ENCODE peak calls at places on chromosomes 12 and 14, in seven cellular contexts. One of them, this sample, is unnamed.

GRCh38 chr12:20320552-20320951 is 47.8 kb upstream of the PDE3A start:
- DNase-seq in K562: no peak
- DNase-seq in HCT116: no peak
- DNase-seq in SK-N-SH: peak; percentile 14
- DNase-seq in GM12878: no peak
- DNase-seq in HepG2: no peak
- DNase-seq in H1: no peak
- DNase-seq in this sample: no peak

GRCh38 chr12:128727999-128728398 is 95.8 kb downstream of the SLC15A4 start:
- DNase-seq in K562: no peak
- DNase-seq in HCT116: no peak
- DNase-seq in SK-N-SH: no peak
- DNase-seq in GM12878: no peak
- DNase-seq in HepG2: peak; percentile 15
- DNase-seq in H1: no peak
- DNase-seq in this sample: no peak

GRCh38 chr14:100317897-100318808 is 5.0 kb upstream of the SLC25A47 start:
- DNase-seq in K562: peak; percentile 78
- DNase-seq in HCT116: peak; percentile 35
- DNase-seq in SK-N-SH: peak; percentile 61
- DNase-seq in GM12878: no peak
- DNase-seq in HepG2: no peak
- DNase-seq in H1: peak; percentile 44
- DNase-seq in this sample: peak; percentile 81

GRCh38 chr12:45273717-45274271 is 57.9 kb downstream of the ANO6 start:
- DNase-seq in K562: peak; percentile 64
- DNase-seq in HCT116: peak; percentile 90
- DNase-seq in SK-N-SH: no peak
- DNase-seq in GM12878: no peak
- DNase-seq in HepG2: peak; percentile 45
- DNase-seq in H1: no peak
- DNase-seq in this sample: no peak

GRCh38 chr14:64706552-64707193 is 2.4 kb downstream of the PLEKHG3 start:
- DNase-seq in K562: no peak
- DNase-seq in HCT116: no peak
- DNase-seq in SK-N-SH: peak; percentile 67
- DNase-seq in GM12878: no peak
- DNase-seq in HepG2: peak; percentile 87
- DNase-seq in H1: no peak
- DNase-seq in this sample: no peak

GRCh38 chr14:77023001-77023996 is 5.2 kb downstream of the IRF2BPL start:
- DNase-seq in K562: no peak
- DNase-seq in HCT116: no peak
- DNase-seq in SK-N-SH: peak; percentile 70
- DNase-seq in GM12878: no peak
- DNase-seq in HepG2: peak; percentile 97
- DNase-seq in H1: no peak
- DNase-seq in this sample: peak; percentile 78

GRCh38 chr14:51283402-51283825 is 43.4 kb downstream of the TMX1 start:
- DNase-seq in K562: peak; percentile 60
- DNase-seq in HCT116: peak; percentile 36
- DNase-seq in SK-N-SH: peak; percentile 68
- DNase-seq in GM12878: no peak
- DNase-seq in HepG2: peak; percentile 74
- DNase-seq in H1: no peak
- DNase-seq in this sample: peak; percentile 92

GRCh38 chr12:47071241-47071852 is 8.1 kb upstream of the PCED1B start:
- DNase-seq in K562: peak; percentile 39
- DNase-seq in HCT116: no peak
- DNase-seq in SK-N-SH: no peak
- DNase-seq in GM12878: no peak
- DNase-seq in HepG2: peak; percentile 6
- DNase-seq in H1: no peak
- DNase-seq in this sample: peak; percentile 59

GRCh38 chr14:101398011-101398410 is 163.3 kb upstream of the DIO3 start:
- DNase-seq in K562: no peak
- DNase-seq in HCT116: no peak
- DNase-seq in SK-N-SH: no peak
- DNase-seq in GM12878: no peak
- DNase-seq in HepG2: no peak
- DNase-seq in H1: no peak
- DNase-seq in this sample: no peak

GRCh38 chr12:124769166-124769530 is 94.5 kb downstream of the SCARB1 start:
- DNase-seq in K562: no peak
- DNase-seq in HCT116: no peak
- DNase-seq in SK-N-SH: no peak
- DNase-seq in GM12878: no peak
- DNase-seq in HepG2: no peak
- DNase-seq in H1: no peak
- DNase-seq in this sample: no peak

GRCh38 chr14:66105819-66106218 is 380.4 kb upstream of the CCDC196 start:
- DNase-seq in K562: no peak
- DNase-seq in HCT116: no peak
- DNase-seq in SK-N-SH: no peak
- DNase-seq in GM12878: no peak
- DNase-seq in HepG2: no peak
- DNase-seq in H1: no peak
- DNase-seq in this sample: no peak
- TF ChIP-seq JUND in K562: no peak
- TF ChIP-seq JUND in HCT116: no peak
- TF ChIP-seq JUND in SK-N-SH: no peak
- TF ChIP-seq JUND in GM12878: no peak
- TF ChIP-seq JUND in HepG2: no peak
- TF ChIP-seq JUND in H1: no peak
- TF ChIP-seq JUND in this sample: no peak

GRCh38 chr12:52364901-52365489 is 2.3 kb downstream of the KRT85 start:
- DNase-seq in K562: no peak
- DNase-seq in HCT116: no peak
- DNase-seq in SK-N-SH: no peak
- DNase-seq in GM12878: no peak
- DNase-seq in HepG2: no peak
- DNase-seq in H1: no peak
- DNase-seq in this sample: no peak
- TF ChIP-seq JUND in K562: no peak
- TF ChIP-seq JUND in HCT116: no peak
- TF ChIP-seq JUND in SK-N-SH: no peak
- TF ChIP-seq JUND in GM12878: no peak
- TF ChIP-seq JUND in HepG2: no peak
- TF ChIP-seq JUND in H1: no peak
- TF ChIP-seq JUND in this sample: no peak

GRCh38 chr12:75481013-75481705 is 604 bp downstream of the GLIPR1 start:
- DNase-seq in K562: no peak
- DNase-seq in HCT116: no peak
- DNase-seq in SK-N-SH: no peak
- DNase-seq in GM12878: no peak
- DNase-seq in HepG2: no peak
- DNase-seq in H1: no peak
- DNase-seq in this sample: no peak

GRCh38 chr12:75480469-75480949 is at the start of gene GLIPR1:
- DNase-seq in K562: no peak
- DNase-seq in HCT116: no peak
- DNase-seq in SK-N-SH: peak; percentile 2
- DNase-seq in GM12878: peak; percentile 72
- DNase-seq in HepG2: peak; percentile 45
- DNase-seq in H1: no peak
- DNase-seq in this sample: peak; percentile 52

GRCh38 chr12:75483411-75483810 is 2.9 kb downstream of the GLIPR1 start:
- DNase-seq in K562: no peak
- DNase-seq in HCT116: no peak
- DNase-seq in SK-N-SH: no peak
- DNase-seq in GM12878: no peak
- DNase-seq in HepG2: no peak
- DNase-seq in H1: no peak
- DNase-seq in this sample: no peak

GRCh38 chr12:75482636-75483035 is 2.1 kb downstream of the GLIPR1 start:
- DNase-seq in K562: no peak
- DNase-seq in HCT116: no peak
- DNase-seq in SK-N-SH: no peak
- DNase-seq in GM12878: no peak
- DNase-seq in HepG2: no peak
- DNase-seq in H1: no peak
- DNase-seq in this sample: no peak

DNA sequence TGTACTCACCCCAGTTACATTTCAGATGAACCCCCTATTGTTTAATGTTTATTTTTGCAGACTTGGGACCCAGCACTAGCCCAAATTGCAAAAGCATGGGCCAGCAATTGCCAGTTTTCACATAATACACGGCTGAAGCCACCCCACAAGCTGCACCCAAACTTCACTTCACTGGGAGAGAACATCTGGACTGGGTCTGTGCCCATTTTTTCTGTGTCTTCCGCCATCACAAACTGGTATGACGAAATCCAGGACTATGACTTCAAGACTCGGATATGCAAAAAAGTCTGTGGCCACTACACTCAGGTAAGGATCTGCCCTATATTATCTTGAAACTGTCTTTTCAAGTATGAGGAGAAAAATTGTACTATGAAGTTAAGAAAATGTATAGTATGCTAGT is 1.2 kb downstream of the GLIPR1 start:
- DNase-seq in K562: no peak
- DNase-seq in HCT116: no peak
- DNase-seq in SK-N-SH: no peak
- DNase-seq in GM12878: no peak
- DNase-seq in HepG2: no peak
- DNase-seq in H1: no peak
- DNase-seq in this sample: no peak
- TF ChIP-seq JUND in K562: no peak
- TF ChIP-seq JUND in HCT116: no peak
- TF ChIP-seq JUND in SK-N-SH: no peak
- TF ChIP-seq JUND in GM12878: no peak
- TF ChIP-seq JUND in HepG2: no peak
- TF ChIP-seq JUND in H1: no peak
- TF ChIP-seq JUND in this sample: no peak

GRCh38 chr14:95918466-95918865 is 41.8 kb downstream of the TUNAR start:
- DNase-seq in K562: no peak
- DNase-seq in HCT116: no peak
- DNase-seq in SK-N-SH: no peak
- DNase-seq in GM12878: no peak
- DNase-seq in HepG2: no peak
- DNase-seq in H1: no peak
- DNase-seq in this sample: no peak

GRCh38 chr14:95922080-95922479 is 45.4 kb downstream of the TUNAR start:
- DNase-seq in K562: no peak
- DNase-seq in HCT116: no peak
- DNase-seq in SK-N-SH: no peak
- DNase-seq in GM12878: no peak
- DNase-seq in HepG2: no peak
- DNase-seq in H1: no peak
- DNase-seq in this sample: no peak
- TF ChIP-seq JUND in K562: no peak
- TF ChIP-seq JUND in HCT116: no peak
- TF ChIP-seq JUND in SK-N-SH: no peak
- TF ChIP-seq JUND in GM12878: no peak
- TF ChIP-seq JUND in HepG2: no peak
- TF ChIP-seq JUND in H1: no peak
- TF ChIP-seq JUND in this sample: no peak

GRCh38 chr14:61472801-61473376 is 151.5 kb downstream of the PRKCH start:
- DNase-seq in K562: no peak
- DNase-seq in HCT116: no peak
- DNase-seq in SK-N-SH: no peak
- DNase-seq in GM12878: no peak
- DNase-seq in HepG2: no peak
- DNase-seq in H1: no peak
- DNase-seq in this sample: no peak
- TF ChIP-seq JUND in K562: no peak
- TF ChIP-seq JUND in HCT116: no peak
- TF ChIP-seq JUND in SK-N-SH: no peak
- TF ChIP-seq JUND in GM12878: no peak
- TF ChIP-seq JUND in HepG2: no peak
- TF ChIP-seq JUND in H1: no peak
- TF ChIP-seq JUND in this sample: no peak

DNA sequence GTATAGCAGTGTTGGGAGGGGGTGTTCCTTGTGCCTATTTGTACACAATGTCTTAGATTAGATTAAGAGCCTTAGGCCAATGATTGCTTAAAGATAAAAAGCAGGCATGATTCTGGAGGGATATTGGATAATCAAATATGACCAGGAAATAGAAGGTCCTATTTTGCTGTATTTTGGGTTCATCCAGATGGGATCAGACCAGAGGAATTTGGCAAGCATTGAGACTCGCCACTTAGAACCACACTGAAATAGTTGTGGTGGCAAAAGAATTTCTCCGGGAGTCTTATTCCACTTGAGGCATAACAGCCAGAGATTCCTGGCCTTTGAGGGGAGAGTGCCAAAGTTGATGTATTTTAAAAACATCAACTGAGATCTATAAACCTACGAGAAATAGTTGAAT is 327.2 kb downstream of the RAD51B start:
- DNase-seq in K562: no peak
- DNase-seq in HCT116: peak; percentile 81
- DNase-seq in SK-N-SH: no peak
- DNase-seq in GM12878: no peak
- DNase-seq in HepG2: no peak
- DNase-seq in H1: no peak
- DNase-seq in this sample: peak; percentile 17
- TF ChIP-seq JUND in K562: no peak
- TF ChIP-seq JUND in HCT116: peak; percentile 32
- TF ChIP-seq JUND in SK-N-SH: peak; percentile 94
- TF ChIP-seq JUND in GM12878: no peak
- TF ChIP-seq JUND in HepG2: no peak
- TF ChIP-seq JUND in H1: no peak
- TF ChIP-seq JUND in this sample: peak; percentile 100

DNA sequence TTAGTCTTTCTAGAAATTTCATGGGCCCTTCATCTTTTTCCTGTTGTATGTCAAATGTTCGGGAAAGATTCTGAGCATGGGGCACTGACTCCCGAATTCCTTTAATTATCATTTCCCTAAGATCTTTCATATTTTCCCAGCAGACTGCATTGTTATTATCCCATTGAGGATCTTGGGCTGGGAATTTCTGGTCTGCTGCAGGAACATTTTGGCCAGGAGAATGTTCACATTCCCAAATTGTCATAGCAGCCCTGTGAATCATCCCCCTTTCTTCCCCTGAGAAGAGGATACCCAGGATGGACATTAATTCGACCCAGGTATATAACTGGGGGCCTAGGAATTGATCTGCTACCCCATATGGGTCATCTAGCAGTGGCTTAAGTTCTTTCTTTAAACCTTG is 112.5 kb downstream of the RIN3 start:
- DNase-seq in K562: no peak
- DNase-seq in HCT116: no peak
- DNase-seq in SK-N-SH: no peak
- DNase-seq in GM12878: no peak
- DNase-seq in HepG2: no peak
- DNase-seq in H1: no peak
- DNase-seq in this sample: no peak
- TF ChIP-seq JUND in K562: no peak
- TF ChIP-seq JUND in HCT116: no peak
- TF ChIP-seq JUND in SK-N-SH: no peak
- TF ChIP-seq JUND in GM12878: no peak
- TF ChIP-seq JUND in HepG2: no peak
- TF ChIP-seq JUND in H1: no peak
- TF ChIP-seq JUND in this sample: no peak

This sample was measured in T47D.